ENCODE peak calls at places on chromosomes 7 and 10, in nine cellular contexts. O is prostate gland; K is activated effector memory CD4-positive, alpha-beta T cell treated with anti-CD3 and anti-CD28 coated beads, Interleukin-2, amount 50 U/mL, for 16 hours; J is astrocyte of the cerebellum; H is NCI-H2081; S is ovary; T is Daoy; L is neuronal stem cell; Q is kidney. P is an unnamed sample.

GRCh38 chr10:75294031-75294437 is 58.3 kb upstream of the COMTD1 start:
- DNase-seq in T (peak), Q (no peak), S (no peak), O (no peak), J (no peak), L (no peak), H (no peak), K (no peak), P (no peak)

GRCh38 chr10:4242561-4243035 is 457.6 kb upstream of the KLF6 start:
- DNase-seq in H (no peak), S (no peak), K (no peak), J (peak), L (no peak), O (no peak), T (peak), Q (no peak), P (no peak)

GRCh38 chr7:70380315-70381027 is 751.5 kb upstream of the GALNT17 start:
- DNase-seq in H (no peak), O (no peak), S (no peak), J (no peak), T (no peak), K (no peak), L (no peak), Q (no peak), P (no peak)

GRCh38 chr10:30038961-30039536 is 20.3 kb downstream of the JCAD start:
- DNase-seq in Q (no peak), J (no peak), S (no peak), O (no peak), L (no peak), H (no peak), K (no peak), T (no peak), P (no peak)

GRCh38 chr7:11343818-11344413 is 370.2 kb downstream of the PHF14 start:
- DNase-seq in S (no peak), H (peak), K (no peak), L (peak), T (peak), Q (no peak), O (peak), J (peak), P (peak)

GRCh38 chr7:43625977-43626376 is 43.1 kb downstream of the STK17A start:
- DNase-seq in S (no peak), O (no peak), T (no peak), Q (no peak), H (no peak), L (no peak), J (no peak), K (no peak), P (no peak)

GRCh38 chr10:96747734-96748550 is 27.6 kb upstream of the PIK3AP1 start:
- DNase-seq in Q (no peak), H (no peak), J (no peak), O (no peak), K (no peak), T (no peak), L (no peak), S (no peak), P (peak)

GRCh38 chr10:15748137-15748536 is 28.4 kb upstream of the ITGA8 start:
- DNase-seq in L (no peak), K (no peak), Q (no peak), O (no peak), S (no peak), T (no peak), H (no peak), J (no peak), P (no peak)

GRCh38 chr7:29285451-29285807 is 90.9 kb downstream of the CHN2 start:
- DNase-seq in Q (no peak), T (peak), H (peak), J (peak), K (no peak), O (no peak), S (no peak), L (no peak), P (no peak)

GRCh38 chr7:55275291-55276200 is 89.6 kb upstream of the LANCL2 start:
- DNase-seq in J (no peak), O (no peak), K (no peak), T (no peak), L (no peak), Q (no peak), H (no peak), S (no peak), P (no peak)

GRCh38 chr10:127997241-127997640 is 90.3 kb downstream of the PTPRE start:
- DNase-seq in J (no peak), O (no peak), H (no peak), Q (no peak), S (no peak), K (peak), T (no peak), L (no peak), P (no peak)

GRCh38 chr10:103598654-103599115 is 105.2 kb downstream of the NEURL1 start:
- DNase-seq in O (peak), L (peak), Q (no peak), H (peak), K (no peak), T (peak), S (peak), J (peak), P (no peak)

GRCh38 chr7:143013897-143014296 is 13.0 kb downstream of the OR9A2 start:
- DNase-seq in J (peak), L (no peak), H (no peak), K (no peak), O (no peak), Q (no peak), S (no peak), T (peak), P (no peak)

GRCh38 chr10:100878291-100878910 is 34.4 kb upstream of the SLF2 start:
- DNase-seq in J (peak), O (peak), K (no peak), T (peak), L (peak), H (peak), S (peak), Q (no peak), P (peak)

P was measured in naive B cell.